ENCODE peak calls at places on chromosomes 13 and 19, in five cellular contexts. J is kidney, K is anterior cingulate cortex, R is choroid plexus epithelial cell, C is HFF-Myc. D is an unnamed sample.

GRCh38 chr19:34135401-34135800 is 36.9 kb upstream of the LSM14A start:
- DNase-seq in J (no peak), K (no peak), R (no peak), C (no peak), D (no peak)

GRCh38 chr19:12778020-12778904 is 2.9 kb upstream of the HOOK2 start:
- DNase-seq in J (peak; percentile 94), K (peak; percentile 58), R (peak; percentile 87), C (no peak), D (no peak)

GRCh38 chr13:97125810-97126738 is 96.1 kb upstream of the MBNL2 start:
- DNase-seq in J (no peak), K (no peak), R (peak; percentile 64), C (no peak), D (no peak)

GRCh38 chr13:84400711-84401110 is 518.4 kb upstream of the SLITRK1 start:
- DNase-seq in J (no peak), K (no peak), R (peak; percentile 76), C (peak; percentile 1), D (peak; percentile 73)

GRCh38 chr19:12800873-12801465 is 631 bp downstream of the PRDX2 start:
- DNase-seq in J (peak; percentile 77), K (no peak), R (no peak), C (no peak), D (no peak)

GRCh38 chr19:54391589-54392061 is 23.6 kb upstream of the TTYH1 start:
- DNase-seq in J (no peak), K (no peak), R (no peak), C (no peak), D (no peak)

GRCh38 chr13:78609464-78610205 is 6.3 kb upstream of the POU4F1 start:
- DNase-seq in J (peak; percentile 73), K (no peak), R (no peak), C (no peak), D (no peak)

GRCh38 chr13:110308377-110309158 is 1.5 kb downstream of the COL4A2 start:
- DNase-seq in J (no peak), K (no peak), R (peak; percentile 68), C (no peak), D (no peak)

GRCh38 chr13:40439928-40440327 is 226.5 kb downstream of the FOXO1 start:
- DNase-seq in J (no peak), K (no peak), R (no peak), C (no peak), D (no peak)

GRCh38 chr13:27120011-27120410 is 51.6 kb downstream of the USP12 start:
- DNase-seq in J (no peak), K (no peak), R (no peak), C (no peak), D (no peak)

GRCh38 chr19:58395979-58396627 is 647 bp downstream of the RNF225 start:
- DNase-seq in J (no peak), K (no peak), R (peak; percentile 17), C (no peak), D (no peak)

GRCh38 chr19:3838661-3839060 is 30.2 kb downstream of the ZFR2 start:
- DNase-seq in J (no peak), K (no peak), R (no peak), C (no peak), D (no peak)

GRCh38 chr13:24671367-24672117 is 8.7 kb upstream of the ATP12A start:
- DNase-seq in J (no peak), K (no peak), R (peak; percentile 92), C (peak; percentile 85), D (peak; percentile 86)

GRCh38 chr13:97851269-97851668 is 102.2 kb upstream of the IPO5 start:
- DNase-seq in J (no peak), K (no peak), R (no peak), C (no peak), D (no peak)

GRCh38 chr13:75372517-75372916 is 109.5 kb downstream of the TBC1D4 start:
- DNase-seq in J (no peak), K (no peak), R (peak; percentile 75), C (no peak), D (no peak)

GRCh38 chr13:85806553-85807175 is 7.4 kb upstream of the SLITRK6 start:
- DNase-seq in J (no peak), K (no peak), R (peak; percentile 83), C (no peak), D (no peak)

D was measured in AG09309.